ENCODE peak calls at places on chromosomes 2 and 18, in eight cellular contexts. X, N, P, G, U, V, H and K are unnamed samples.

GRCh38 chr18:25830787-25831186 is 259.6 kb downstream of the SS18 start:
- DNase-seq in X (no peak), N (peak), P (no peak), G (peak), U (no peak), V (no peak), H (no peak), K (peak)

GRCh38 chr2:8515390-8515761 is 166.5 kb upstream of the ID2 start:
- DNase-seq in X (no peak), N (no peak), P (no peak), G (no peak), U (no peak), V (peak), H (peak), K (peak)

GRCh38 chr18:36469471-36469870 is 172.0 kb downstream of the FHOD3 start:
- DNase-seq in X (no peak), N (no peak), P (no peak), G (peak), U (no peak), V (no peak), H (no peak), K (no peak)

GRCh38 chr2:51013060-51013746 is 18.7 kb downstream of the NRXN1 start:
- DNase-seq in X (no peak), N (no peak), P (peak), G (no peak), U (no peak), V (no peak), H (no peak), K (peak)

GRCh38 chr2:196239622-196240587 is 68.5 kb upstream of the STK17B start:
- DNase-seq in X (no peak), N (peak), P (no peak), G (peak), U (no peak), V (peak), H (peak), K (peak)

GRCh38 chr2:24304098-24304497 is 56.2 kb downstream of the ITSN2 start:
- DNase-seq in X (no peak), N (peak), P (peak), G (peak), U (no peak), V (no peak), H (no peak), K (no peak)

GRCh38 chr2:96249654-96250053 is 16.1 kb downstream of the TMEM127 start:
- DNase-seq in X (no peak), N (no peak), P (no peak), G (no peak), U (no peak), V (no peak), H (no peak), K (no peak)

GRCh38 chr2:230170532-230170931 is 49.3 kb downstream of the SP110 start:
- DNase-seq in X (no peak), N (no peak), P (peak), G (no peak), U (no peak), V (no peak), H (no peak), K (peak)

GRCh38 chr2:160042054-160042453 is 20.4 kb downstream of the PLA2R1 start:
- DNase-seq in X (no peak), N (no peak), P (no peak), G (no peak), U (no peak), V (peak), H (no peak), K (no peak)

GRCh38 chr2:88053301-88053700 is 2.3 kb downstream of the KRCC1 start:
- DNase-seq in X (no peak), N (peak), P (no peak), G (no peak), U (no peak), V (no peak), H (no peak), K (no peak)

GRCh38 chr2:10382313-10383061 is 65.6 kb downstream of the ODC1 start:
- DNase-seq in X (no peak), N (no peak), P (peak), G (no peak), U (no peak), V (peak), H (no peak), K (peak)

GRCh38 chr18:62281684-62282083 is 43.4 kb upstream of the TNFRSF11A start:
- DNase-seq in X (no peak), N (peak), P (no peak), G (no peak), U (no peak), V (no peak), H (no peak), K (no peak)

GRCh38 chr18:6917082-6917481 is 187.6 kb downstream of the ARHGAP28 start:
- DNase-seq in X (no peak), N (no peak), P (no peak), G (no peak), U (no peak), V (no peak), H (no peak), K (no peak)

GRCh38 chr2:182906454-182906853 is 40.0 kb upstream of the FRZB start:
- DNase-seq in X (no peak), N (no peak), P (no peak), G (no peak), U (no peak), V (no peak), H (no peak), K (no peak)

GRCh38 chr2:232632904-232633412 is 446 bp upstream of the EFHD1 start:
- DNase-seq in X (peak), N (no peak), P (no peak), G (peak), U (peak), V (no peak), H (no peak), K (no peak)

GRCh38 chr2:119155633-119156032 is 2.9 kb downstream of the C1QL2 start:
- DNase-seq in X (no peak), N (no peak), P (no peak), G (no peak), U (no peak), V (no peak), H (no peak), K (no peak)

GRCh38 chr18:24023185-24023814 is 8.7 kb downstream of the TTC39C start:
- DNase-seq in X (no peak), N (no peak), P (no peak), G (no peak), U (peak), V (no peak), H (no peak), K (no peak)

GRCh38 chr18:58254873-58255511 is 211.0 kb downstream of the NEDD4L start:
- DNase-seq in X (no peak), N (no peak), P (no peak), G (peak), U (no peak), V (no peak), H (no peak), K (no peak)